ENCODE peak calls at places on chromosomes 2 and 18, in four cellular contexts. One of them, this sample, is unnamed.

GRCh38 chr2:119407430-119408220 is 24.0 kb upstream of the TMEM37 start:
- DNase-seq in right atrium auricular region: no peak
- DNase-seq in uterus: no peak
- DNase-seq in upper lobe of right lung: no peak
- DNase-seq in this sample: peak; percentile 28

GRCh38 chr18:21391074-21391673 is 149.1 kb downstream of the GREB1L start:
- DNase-seq in right atrium auricular region: no peak
- DNase-seq in upper lobe of right lung: no peak
- DNase-seq in uterus: no peak
- DNase-seq in this sample: no peak

GRCh38 chr2:172085460-172086159 is at the start of gene DLX1:
- DNase-seq in right atrium auricular region: no peak
- DNase-seq in uterus: no peak
- DNase-seq in upper lobe of right lung: no peak
- DNase-seq in this sample: no peak

GRCh38 chr2:43349944-43350343 is 123.5 kb upstream of the ZFP36L2 start:
- DNase-seq in upper lobe of right lung: no peak
- DNase-seq in uterus: no peak
- DNase-seq in right atrium auricular region: no peak
- DNase-seq in this sample: no peak

GRCh38 chr2:43100883-43101662 is 125.3 kb downstream of the ZFP36L2 start:
- DNase-seq in uterus: no peak
- DNase-seq in upper lobe of right lung: no peak
- DNase-seq in right atrium auricular region: no peak
- DNase-seq in this sample: no peak

GRCh38 chr2:222945887-222946286 is 85.1 kb downstream of the ACSL3 start:
- DNase-seq in upper lobe of right lung: no peak
- DNase-seq in uterus: no peak
- DNase-seq in right atrium auricular region: no peak
- DNase-seq in this sample: no peak

GRCh38 chr2:218400930-218401833 is 1.5 kb downstream of the CTDSP1 start:
- DNase-seq in upper lobe of right lung: peak; percentile 81
- DNase-seq in right atrium auricular region: no peak
- DNase-seq in uterus: peak; percentile 30
- DNase-seq in this sample: no peak

GRCh38 chr2:38632018-38632417 is 29.3 kb upstream of the HNRNPLL start:
- DNase-seq in uterus: no peak
- DNase-seq in right atrium auricular region: no peak
- DNase-seq in upper lobe of right lung: no peak
- DNase-seq in this sample: no peak

GRCh38 chr18:63322246-63322645 is 2.7 kb upstream of the BCL2 start:
- DNase-seq in right atrium auricular region: no peak
- DNase-seq in uterus: no peak
- DNase-seq in upper lobe of right lung: no peak
- DNase-seq in this sample: no peak

GRCh38 chr2:11584530-11585056 is 50.7 kb downstream of the GREB1 start:
- DNase-seq in upper lobe of right lung: no peak
- DNase-seq in uterus: no peak
- DNase-seq in right atrium auricular region: no peak
- DNase-seq in this sample: no peak

GRCh38 chr2:207984765-207985480 is 40.4 kb downstream of the PLEKHM3 start:
- DNase-seq in right atrium auricular region: no peak
- DNase-seq in uterus: no peak
- DNase-seq in upper lobe of right lung: no peak
- DNase-seq in this sample: no peak

GRCh38 chr2:28521663-28522062 is 25.8 kb downstream of the PLB1 start:
- DNase-seq in uterus: no peak
- DNase-seq in right atrium auricular region: peak; percentile 40
- DNase-seq in upper lobe of right lung: no peak
- DNase-seq in this sample: no peak

GRCh38 chr2:128595763-128596452 is 277.2 kb upstream of the HS6ST1 start:
- DNase-seq in uterus: peak; percentile 6
- DNase-seq in right atrium auricular region: no peak
- DNase-seq in upper lobe of right lung: no peak
- DNase-seq in this sample: no peak

GRCh38 chr2:6497048-6497447 is 368.7 kb downstream of the CMPK2 start:
- DNase-seq in upper lobe of right lung: no peak
- DNase-seq in uterus: no peak
- DNase-seq in right atrium auricular region: no peak
- DNase-seq in this sample: no peak

GRCh38 chr2:22037274-22037673 is 913.5 kb downstream of the TDRD15 start:
- DNase-seq in upper lobe of right lung: no peak
- DNase-seq in uterus: no peak
- DNase-seq in right atrium auricular region: no peak
- DNase-seq in this sample: no peak

GRCh38 chr2:42342061-42342794 is 18.8 kb downstream of the COX7A2L start:
- DNase-seq in right atrium auricular region: no peak
- DNase-seq in upper lobe of right lung: no peak
- DNase-seq in uterus: peak; percentile 54
- DNase-seq in this sample: peak; percentile 59

GRCh38 chr2:150882751-150883520 is 378.7 kb downstream of the RBM43 start:
- DNase-seq in upper lobe of right lung: no peak
- DNase-seq in right atrium auricular region: no peak
- DNase-seq in uterus: no peak
- DNase-seq in this sample: no peak
- H3K4me1 ChIP-seq in upper lobe of right lung: peaks cover 10% of the 10 kb centered on the region
- H3K4me1 ChIP-seq in right atrium auricular region: no peaks in the 10 kb centered on the region
- H3K4me1 ChIP-seq in uterus: no peaks in the 10 kb centered on the region
- H3K4me1 ChIP-seq in this sample: no peaks in the 10 kb centered on the region

DNA sequence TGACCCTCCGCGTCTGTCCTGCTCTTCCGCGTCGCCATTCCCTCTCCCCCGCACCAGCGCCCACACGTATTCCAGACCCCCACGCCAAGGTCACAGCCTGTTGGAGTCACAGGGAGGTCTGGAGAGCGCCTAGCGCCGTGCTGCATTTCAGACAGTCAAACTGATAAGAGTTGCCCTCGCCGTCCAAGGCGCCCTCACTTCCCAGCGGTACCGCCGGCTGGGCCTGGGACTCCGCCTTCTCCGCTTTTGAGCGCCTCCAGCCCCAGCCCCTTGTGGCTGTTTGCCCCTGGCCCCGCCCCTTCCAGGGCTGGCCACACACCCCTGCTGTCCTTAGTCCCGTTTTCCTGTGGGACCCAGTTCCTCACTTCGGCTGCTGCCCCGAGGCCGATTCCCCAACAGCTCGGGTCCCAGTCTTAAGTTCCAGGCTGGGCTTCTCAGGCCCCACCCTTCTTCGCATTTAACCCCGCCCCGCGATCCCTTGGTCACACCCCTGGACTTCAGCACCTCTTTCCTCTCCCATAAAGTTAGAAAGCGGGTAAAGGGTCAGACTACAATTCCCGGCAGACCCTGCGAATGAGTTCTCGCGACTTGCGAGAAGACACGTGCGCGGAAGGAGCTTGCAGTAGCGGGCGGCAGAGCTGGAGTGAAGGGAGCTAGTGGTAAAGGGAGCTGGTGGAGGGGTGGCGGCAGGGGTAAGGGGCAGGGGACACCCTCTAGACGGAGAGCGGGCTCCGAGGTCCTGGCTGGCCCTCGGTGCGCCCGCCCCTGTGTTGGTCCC is at the start of gene GMPPA:
- DNase-seq in uterus: peak; percentile 99
- DNase-seq in upper lobe of right lung: peak; percentile 97
- DNase-seq in right atrium auricular region: peak; percentile 98
- DNase-seq in this sample: peak; percentile 96
- TF ChIP-seq CTCF in uterus: peak; percentile 13
- TF ChIP-seq CTCF in upper lobe of right lung: no peak
- TF ChIP-seq CTCF in right atrium auricular region: no peak
- TF ChIP-seq CTCF in this sample: no peak

DNA sequence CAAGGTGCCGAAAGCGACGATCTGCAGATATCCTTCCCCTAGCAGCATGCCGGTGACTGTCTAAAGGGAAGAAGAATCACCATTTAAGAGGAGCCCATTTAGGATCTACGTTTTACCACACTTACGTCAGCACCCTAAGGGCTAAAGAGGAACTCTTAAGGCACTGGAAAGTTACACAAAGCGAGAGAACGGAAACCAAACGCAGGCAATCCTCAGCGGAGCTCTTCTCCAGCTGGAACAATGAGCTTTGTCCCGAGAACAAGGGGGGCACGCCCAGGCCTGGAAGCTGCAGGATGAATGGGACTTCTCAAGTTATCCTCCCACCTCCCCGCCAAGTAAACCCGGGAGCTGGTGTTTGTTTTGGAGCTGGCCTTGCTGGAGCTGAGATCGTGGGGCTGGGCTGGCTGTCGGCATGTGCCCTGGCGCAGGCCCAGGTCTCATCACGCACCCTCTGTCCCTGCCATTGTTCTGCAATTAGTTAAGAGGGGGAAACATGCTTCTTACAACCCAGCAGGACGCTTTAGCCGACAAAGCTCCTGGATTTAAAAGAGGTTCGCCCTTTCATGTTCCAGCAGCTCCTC is 36.5 kb downstream of the PXDN start:
- DNase-seq in uterus: peak; percentile 71
- DNase-seq in right atrium auricular region: peak; percentile 95
- DNase-seq in upper lobe of right lung: peak; percentile 71
- DNase-seq in this sample: no peak
- H3K4me1 ChIP-seq in uterus: peaks cover 17% of the 10 kb centered on the region
- H3K4me1 ChIP-seq in right atrium auricular region: peaks cover 50% of the 10 kb centered on the region
- H3K4me1 ChIP-seq in upper lobe of right lung: peaks cover 15% of the 10 kb centered on the region
- H3K4me1 ChIP-seq in this sample: no peaks in the 10 kb centered on the region

DNA sequence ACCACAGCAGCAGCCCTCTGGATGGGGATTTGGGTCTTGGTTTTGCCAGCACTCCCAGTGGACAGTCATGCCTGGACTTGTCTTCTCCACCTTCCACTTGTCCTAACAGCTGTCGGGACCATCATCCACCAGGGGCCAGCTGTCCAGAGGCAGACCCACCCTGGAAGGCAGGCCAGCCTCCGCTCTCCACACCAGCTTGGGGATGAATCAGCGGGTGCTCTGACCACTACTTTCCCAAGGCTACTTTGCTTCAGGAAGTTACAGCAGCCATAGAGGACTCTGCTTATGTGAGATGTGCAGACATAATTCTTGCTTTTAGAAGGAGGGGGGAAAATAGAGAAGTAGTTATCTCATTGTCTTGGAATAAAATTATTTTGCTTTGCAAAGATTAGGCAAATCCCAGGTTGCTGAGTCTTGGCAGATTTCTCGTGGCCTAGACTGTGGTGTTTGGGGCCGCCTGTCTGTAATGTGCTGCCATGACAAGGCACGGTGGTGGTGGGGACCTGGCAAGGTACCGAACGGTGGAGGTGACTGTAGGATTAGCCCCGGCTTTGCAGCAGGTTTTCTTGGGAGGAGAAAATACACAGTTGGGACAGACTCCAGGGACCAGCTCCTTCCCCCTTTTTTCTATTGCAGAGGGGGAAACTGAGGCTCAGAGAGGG is 148.7 kb downstream of the AGAP1 start:
- DNase-seq in right atrium auricular region: no peak
- DNase-seq in uterus: no peak
- DNase-seq in upper lobe of right lung: no peak
- DNase-seq in this sample: no peak
- TF ChIP-seq CTCF in right atrium auricular region: peak; percentile 62
- TF ChIP-seq CTCF in uterus: no peak
- TF ChIP-seq CTCF in upper lobe of right lung: peak; percentile 8
- TF ChIP-seq CTCF in this sample: peak; percentile 23

GRCh38 chr2:102635317-102635716 is 16.0 kb downstream of the SLC9A2 start:
- DNase-seq in right atrium auricular region: no peak
- DNase-seq in upper lobe of right lung: no peak
- DNase-seq in uterus: no peak
- DNase-seq in this sample: no peak
- H3K4me1 ChIP-seq in right atrium auricular region: no peaks in the 10 kb centered on the region
- H3K4me1 ChIP-seq in upper lobe of right lung: no peaks in the 10 kb centered on the region
- H3K4me1 ChIP-seq in uterus: no peaks in the 10 kb centered on the region
- H3K4me1 ChIP-seq in this sample: no peaks in the 10 kb centered on the region

GRCh38 chr18:10080372-10080771 is 166.6 kb downstream of the VAPA start:
- DNase-seq in uterus: no peak
- DNase-seq in right atrium auricular region: no peak
- DNase-seq in upper lobe of right lung: no peak
- DNase-seq in this sample: no peak

GRCh38 chr18:10074122-10074521 is 160.3 kb downstream of the VAPA start:
- DNase-seq in upper lobe of right lung: no peak
- DNase-seq in right atrium auricular region: no peak
- DNase-seq in uterus: no peak
- DNase-seq in this sample: no peak

GRCh38 chr18:10078053-10078452 is 164.2 kb downstream of the VAPA start:
- DNase-seq in uterus: no peak
- DNase-seq in right atrium auricular region: no peak
- DNase-seq in upper lobe of right lung: no peak
- DNase-seq in this sample: no peak

GRCh38 chr18:10072659-10073309 is 159.0 kb downstream of the VAPA start:
- DNase-seq in right atrium auricular region: no peak
- DNase-seq in upper lobe of right lung: no peak
- DNase-seq in uterus: no peak
- DNase-seq in this sample: no peak

DNA sequence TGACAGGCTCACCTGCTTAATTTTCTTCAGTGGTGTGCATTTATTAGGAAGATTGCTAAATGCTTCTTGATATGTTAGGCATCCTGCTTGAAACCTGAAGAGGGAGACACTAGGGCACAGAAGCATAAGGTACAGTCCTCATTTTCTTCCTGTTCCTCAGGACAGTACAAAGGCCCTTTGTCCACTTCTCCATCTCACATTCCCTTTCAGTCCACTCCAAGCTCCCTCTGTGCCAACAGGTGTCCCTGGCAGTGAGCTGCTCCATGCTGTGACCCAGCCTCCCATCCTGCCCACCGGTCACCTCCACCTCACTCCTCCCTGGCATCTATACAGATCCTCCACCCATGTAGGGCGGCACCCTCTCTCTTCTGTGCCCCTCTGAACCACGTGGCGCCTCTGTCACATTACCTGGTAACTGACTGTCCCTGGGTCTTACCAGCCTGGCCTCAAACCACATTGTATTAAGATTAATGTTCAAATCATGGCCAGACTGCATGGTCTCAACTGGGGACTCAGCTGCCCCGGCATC is 162.8 kb downstream of the VAPA start:
- DNase-seq in uterus: no peak
- DNase-seq in right atrium auricular region: no peak
- DNase-seq in upper lobe of right lung: no peak
- DNase-seq in this sample: no peak
- TF ChIP-seq CTCF in uterus: no peak
- TF ChIP-seq CTCF in right atrium auricular region: no peak
- TF ChIP-seq CTCF in upper lobe of right lung: no peak
- TF ChIP-seq CTCF in this sample: no peak

DNA sequence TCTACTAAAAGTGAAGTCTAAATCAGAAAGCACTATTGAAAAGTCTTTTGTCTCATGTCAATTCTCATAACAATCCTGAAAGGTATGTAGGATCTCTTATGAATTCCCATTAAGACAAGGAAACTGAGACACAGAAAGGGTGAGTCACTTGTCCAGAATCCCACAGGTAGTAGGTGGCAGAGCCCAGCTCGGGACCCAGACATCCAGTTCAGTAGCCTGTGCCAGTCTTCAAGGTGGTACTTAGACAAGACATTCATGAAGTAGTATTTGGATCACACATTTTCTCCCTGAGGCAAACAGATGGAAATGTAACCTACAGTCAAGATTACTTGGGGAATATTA is 14.8 kb upstream of the PARD3B start:
- DNase-seq in right atrium auricular region: no peak
- DNase-seq in uterus: no peak
- DNase-seq in upper lobe of right lung: no peak
- DNase-seq in this sample: no peak
- H3K4me1 ChIP-seq in right atrium auricular region: no peaks in the 10 kb centered on the region
- H3K4me1 ChIP-seq in uterus: no peaks in the 10 kb centered on the region
- H3K4me1 ChIP-seq in upper lobe of right lung: no peaks in the 10 kb centered on the region
- H3K4me1 ChIP-seq in this sample: no peaks in the 10 kb centered on the region

This sample was measured in BE2C.